ENCODE peak calls at places on chromosomes 4 and X, in five cellular contexts. C, L, A, U and T are unnamed samples.
A peak's percentile ranks its signal among the peaks of the same experiment; 100 is the strongest.

GRCh38 chrX:102624105-102624504 is 24.8 kb downstream of the ARMCX5 start:
- DNase-seq in A (no peak), U (peak; percentile 7), C (no peak), L (no peak), T (no peak)

GRCh38 chr4:129862461-129862860 is 766.5 kb downstream of the C4orf33 start:
- DNase-seq in C (no peak), U (no peak), A (peak; percentile 10), L (no peak), T (no peak)

GRCh38 chr4:118154643-118155042 is 120.4 kb downstream of the NDST3 start:
- DNase-seq in C (no peak), A (no peak), L (peak; percentile 18), U (no peak), T (no peak)

GRCh38 chr4:123555500-123556273 is 159.1 kb downstream of the SPRY1 start:
- DNase-seq in C (peak; percentile 89), L (no peak), A (peak; percentile 28), U (peak; percentile 87), T (no peak)

GRCh38 chrX:98065151-98065550 is 1181.4 kb downstream of the RPA4 start:
- DNase-seq in U (no peak), L (no peak), C (no peak), A (no peak), T (no peak)

GRCh38 chr4:161642708-161643107 is 521.1 kb downstream of the FSTL5 start:
- DNase-seq in A (no peak), C (no peak), U (no peak), L (no peak), T (no peak)

GRCh38 chr4:5787311-5787710 is 76.3 kb downstream of the EVC start:
- DNase-seq in U (no peak), L (no peak), C (no peak), A (no peak), T (no peak)

GRCh38 chr4:124322234-124322831 is 390.2 kb downstream of the ANKRD50 start:
- DNase-seq in C (no peak), U (no peak), A (peak; percentile 54), L (no peak), T (no peak)

GRCh38 chr4:143389543-143390195 is 53.0 kb downstream of the GAB1 start:
- DNase-seq in L (no peak), U (no peak), C (no peak), A (no peak), T (no peak)

GRCh38 chr4:102094474-102094873 is 250.8 kb downstream of the SLC39A8 start:
- DNase-seq in C (no peak), U (no peak), A (no peak), L (no peak), T (no peak)

GRCh38 chr4:6362896-6363295 is 93.2 kb downstream of the WFS1 start:
- DNase-seq in U (no peak), C (peak; percentile 46), A (peak; percentile 78), L (no peak), T (no peak)

GRCh38 chrX:128804828-128805227 is 718.5 kb downstream of the SMARCA1 start:
- DNase-seq in U (no peak), L (no peak), A (no peak), C (no peak), T (no peak)

GRCh38 chrX:128805236-128805635 is 718.1 kb downstream of the SMARCA1 start:
- DNase-seq in A (no peak), L (no peak), U (no peak), C (no peak), T (no peak)

DNA sequence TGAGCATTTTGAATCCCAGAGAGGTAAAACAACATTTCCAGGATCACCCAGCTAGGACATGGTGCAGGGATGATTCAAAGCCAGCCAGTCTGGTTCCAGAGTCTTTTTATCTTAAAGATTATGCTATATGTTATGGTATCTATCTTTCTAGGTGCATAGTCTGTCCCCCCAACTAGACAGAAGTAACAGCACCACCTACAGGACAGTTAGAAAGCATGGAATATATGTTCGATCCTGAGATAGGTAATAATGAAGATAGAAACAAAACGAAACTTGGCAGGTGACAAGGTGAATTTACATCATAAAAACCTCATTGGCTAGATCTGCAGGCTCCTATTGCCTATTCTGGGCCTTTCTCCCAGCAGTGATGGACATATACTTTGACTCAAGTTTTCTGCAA is 723.2 kb downstream of the SMARCA1 start:
- DNase-seq in U (no peak), A (peak; percentile 52), L (no peak), C (no peak), T (no peak)
- TF ChIP-seq CTCF in U (no peak), A (peak; percentile 63), L (peak; percentile 10), C (no peak), T (peak; percentile 12)

GRCh38 chr4:44632733-44633132 is 18.7 kb downstream of the YIPF7 start:
- DNase-seq in A (no peak), C (no peak), U (no peak), L (no peak), T (no peak)

GRCh38 chr4:44629280-44629866 is 22.1 kb downstream of the YIPF7 start:
- DNase-seq in L (peak; percentile 5), A (peak; percentile 74), U (peak; percentile 15), C (no peak), T (no peak)

DNA sequence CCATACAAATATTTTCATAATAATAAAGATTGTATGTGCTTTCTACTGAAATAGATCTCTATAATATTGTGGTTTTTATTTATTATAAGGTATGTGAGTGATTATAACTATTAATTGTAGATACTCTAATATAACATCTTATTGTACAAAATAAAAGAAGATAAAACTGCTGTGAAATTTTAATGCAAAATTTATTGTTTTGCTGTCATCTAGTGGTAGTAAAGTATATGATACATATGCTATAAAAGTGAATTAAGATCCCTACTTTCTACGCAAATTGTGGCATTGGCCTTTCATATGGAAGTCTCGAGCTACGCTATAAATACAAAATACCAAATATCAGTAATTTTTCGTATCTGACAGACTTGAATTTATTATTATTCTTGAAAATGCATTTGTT is 19.3 kb downstream of the YIPF7 start:
- DNase-seq in U (no peak), A (no peak), C (no peak), L (no peak), T (no peak)
- TF ChIP-seq CTCF in U (no peak), A (no peak), C (no peak), L (no peak), T (peak; percentile 44)

DNA sequence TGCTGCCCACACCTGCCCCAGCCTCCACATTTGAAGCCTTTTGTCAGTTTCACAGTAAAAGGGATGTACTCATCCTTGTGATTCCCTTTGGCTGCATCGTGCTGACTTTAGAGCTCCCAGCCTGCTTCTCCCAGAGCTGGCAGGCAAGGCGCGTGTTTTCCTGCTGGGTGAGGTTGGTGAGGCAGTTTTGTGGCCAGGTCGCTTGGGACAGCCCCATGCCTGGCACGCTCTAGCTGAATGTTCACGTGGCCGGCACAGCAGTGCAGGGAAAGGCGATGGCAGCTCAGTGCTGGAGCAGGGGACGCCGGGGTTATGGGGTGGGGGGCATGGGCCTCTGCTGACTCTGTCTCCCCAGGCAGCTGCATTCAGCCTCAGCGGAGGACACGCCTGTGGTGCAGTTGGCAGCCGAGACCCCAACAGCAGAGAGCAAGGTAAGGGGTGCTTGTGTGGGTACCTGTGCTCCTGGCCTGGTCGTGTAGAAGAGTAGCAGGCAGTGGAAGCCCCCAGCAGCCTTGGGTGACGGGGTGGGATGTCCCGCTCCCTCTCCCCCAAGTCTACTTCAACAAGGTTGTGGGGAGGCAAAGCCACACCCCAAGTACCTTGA is 9.3 kb downstream of the TACC3 start:
- DNase-seq in L (no peak), U (no peak), C (no peak), A (no peak), T (no peak)
- TF ChIP-seq CTCF in L (no peak), U (no peak), C (no peak), A (no peak), T (no peak)

DNA sequence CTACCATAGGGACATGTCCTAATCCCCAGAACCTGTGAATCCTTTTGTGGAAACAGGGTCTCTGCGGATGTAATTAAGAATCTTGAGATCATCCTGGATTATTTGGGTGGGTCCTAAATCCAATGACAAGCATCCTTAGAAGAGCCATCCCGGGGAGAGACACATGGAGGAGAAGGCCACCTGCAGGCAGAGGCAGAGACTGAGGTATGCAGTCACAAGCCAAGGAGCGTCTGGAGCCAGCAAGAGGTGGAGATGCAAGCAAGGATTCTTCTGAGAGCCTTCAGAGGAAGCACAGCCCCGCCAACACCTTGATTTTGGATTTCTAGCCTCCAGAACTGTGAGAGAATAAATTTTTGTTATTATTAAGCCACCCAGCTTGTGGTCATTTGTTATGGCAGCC is 13.8 kb upstream of the FAT1 start:
- DNase-seq in A (no peak), U (no peak), L (no peak), C (no peak), T (no peak)
- TF ChIP-seq CTCF in A (peak; percentile 38), U (no peak), L (no peak), C (no peak), T (peak; percentile 33)